ENCODE peak calls at places on chromosomes 5 and 9, in six cellular contexts. R is NCI-H345; D is KBM-7; T is activated T-helper 9 cell treated with anti-CD3 and anti-CD28 coated beads, Interleukin-2, amount 50 U/mL, for 16 hours; K is C1 segment of cervical spinal cord; V is T-helper 17 cell. C is an unnamed sample.

GRCh38 chr9:99090366-99091130 is 14.4 kb upstream of the TGFBR1 start:
- DNase-seq in V (no peak), T (no peak), R (no peak), K (no peak), D (no peak), C (no peak)

GRCh38 chr9:127974002-127974768 is 6.6 kb downstream of the EEIG1 start:
- DNase-seq in T (no peak), R (no peak), V (no peak), K (no peak), D (no peak), C (no peak)

GRCh38 chr9:77892171-77892570 is 139.4 kb downstream of the GNAQ start:
- DNase-seq in D (peak), K (no peak), V (no peak), R (no peak), T (no peak), C (no peak)

GRCh38 chr5:78667461-78668103 is 19.0 kb upstream of the LHFPL2 start:
- DNase-seq in T (no peak), D (no peak), R (no peak), V (no peak), K (no peak), C (no peak)

GRCh38 chr5:34040411-34040810 is 2.6 kb downstream of the C1QTNF3 start:
- DNase-seq in T (no peak), D (no peak), V (no peak), R (no peak), K (no peak), C (no peak)

GRCh38 chr9:93268551-93269314 is 84.8 kb downstream of the WNK2 start:
- DNase-seq in K (no peak), T (no peak), D (no peak), V (no peak), R (peak), C (no peak)

GRCh38 chr9:125630436-125630835 is 76.6 kb downstream of the MAPKAP1 start:
- DNase-seq in D (no peak), V (no peak), T (no peak), R (no peak), K (no peak), C (no peak)

GRCh38 chr5:60178101-60178500 is 284.6 kb upstream of the PDE4D start:
- DNase-seq in K (no peak), R (no peak), T (no peak), D (no peak), V (no peak), C (no peak)

GRCh38 chr5:172299916-172300439 is 16.4 kb upstream of the UBTD2 start:
- DNase-seq in K (no peak), V (no peak), R (no peak), T (no peak), D (no peak), C (no peak)

GRCh38 chr9:119137479-119137878 is 231.8 kb downstream of the BRINP1 start:
- DNase-seq in R (no peak), K (no peak), D (no peak), V (no peak), T (no peak), C (no peak)

GRCh38 chr9:91417602-91418218 is 5.9 kb downstream of the NFIL3 start:
- DNase-seq in K (no peak), R (no peak), D (no peak), V (no peak), T (no peak), C (no peak)

GRCh38 chr5:119402081-119402480 is 46.3 kb downstream of the TNFAIP8 start:
- DNase-seq in T (no peak), K (no peak), R (no peak), D (no peak), V (no peak), C (no peak)

GRCh38 chr9:121075251-121076036 is 689 bp downstream of the CNTRL start:
- DNase-seq in R (no peak), V (peak), K (no peak), D (peak), T (no peak), C (no peak)

GRCh38 chr5:139037732-139038131 is 160.4 kb downstream of the SIL1 start:
- DNase-seq in K (no peak), V (no peak), R (no peak), D (no peak), T (no peak), C (no peak)

GRCh38 chr5:180591249-180591887 is at the start of gene SCGB3A1:
- DNase-seq in T (no peak), K (no peak), V (no peak), D (no peak), R (no peak), C (no peak)

GRCh38 chr5:15621094-15621493 is 121.1 kb downstream of the FBXL7 start:
- DNase-seq in T (no peak), V (no peak), R (no peak), D (no peak), K (no peak), C (no peak)

GRCh38 chr9:105656131-105656921 is 5.9 kb upstream of the TAL2 start:
- DNase-seq in K (no peak), T (no peak), R (peak), V (no peak), D (peak), C (no peak)

GRCh38 chr9:110141118-110141797 is 66.7 kb downstream of the C9orf152 start:
- DNase-seq in R (no peak), D (no peak), K (no peak), T (no peak), V (no peak), C (no peak)

GRCh38 chr5:142690641-142691040 is 4.8 kb upstream of the FGF1 start:
- DNase-seq in D (no peak), V (no peak), T (no peak), K (no peak), R (no peak), C (no peak)

GRCh38 chr9:136903041-136903554 is 16.8 kb downstream of the TRAF2 start:
- DNase-seq in D (no peak), K (no peak), V (no peak), T (no peak), R (no peak), C (no peak)

GRCh38 chr5:149854881-149855280 is 89.7 kb downstream of the PDE6A start:
- DNase-seq in D (no peak), V (no peak), K (no peak), T (no peak), R (no peak), C (no peak)

GRCh38 chr5:88679638-88680037 is 203.3 kb downstream of the MEF2C start:
- DNase-seq in D (no peak), V (no peak), T (no peak), K (no peak), R (no peak), C (no peak)

GRCh38 chr5:155838394-155838793 is 488.6 kb upstream of the SGCD start:
- DNase-seq in V (no peak), K (no peak), D (no peak), R (no peak), T (no peak), C (no peak)

GRCh38 chr9:134707731-134708671 is 66.4 kb downstream of the COL5A1 start:
- DNase-seq in R (peak), K (no peak), T (no peak), D (no peak), V (no peak), C (no peak)

GRCh38 chr5:61290815-61291214 is 41.2 kb upstream of the ZSWIM6 start:
- DNase-seq in K (no peak), R (peak), T (no peak), V (no peak), D (no peak), C (no peak)

GRCh38 chr9:99848447-99848846 is 26.8 kb downstream of the NR4A3 start:
- DNase-seq in V (no peak), D (no peak), T (no peak), R (no peak), K (no peak), C (no peak)

GRCh38 chr5:55338810-55339243 is 31.0 kb downstream of the MTREX start:
- DNase-seq in T (peak), V (no peak), K (no peak), D (no peak), R (no peak), C (no peak)

GRCh38 chr5:171308453-171309275 is at the start of gene TLX3:
- DNase-seq in R (no peak), T (no peak), V (no peak), D (no peak), K (no peak), C (no peak)

GRCh38 chr5:176748073-176748966 is 62.0 kb upstream of the UNC5A start:
- DNase-seq in K (no peak), T (no peak), R (no peak), V (no peak), D (no peak), C (no peak)

C was measured in effector memory CD4-positive, alpha-beta T cell.